ENCODE peak calls at places on chromosomes 11 and 22, in seven cellular contexts. E, I, X, D, P, Z and U are unnamed samples.

GRCh38 chr22:24289138-24289537 is 18.5 kb downstream of the SPECC1L start:
- DNase-seq in E (no peak), I (no peak), X (no peak), D (peak; percentile 21), P (no peak), Z (no peak), U (peak; percentile 46)

GRCh38 chr22:20240900-20241299 is 27.2 kb downstream of the RTN4R start:
- DNase-seq in E (no peak), I (no peak), X (no peak), D (no peak), P (no peak), Z (no peak), U (no peak)

GRCh38 chr11:127656266-127656879 is 655.8 kb upstream of the KIRREL3 start:
- DNase-seq in E (no peak), I (no peak), X (peak; percentile 95), D (no peak), P (peak; percentile 42), Z (no peak), U (peak; percentile 2)

GRCh38 chr22:50672471-50673230 is at the start of gene SHANK3:
- DNase-seq in E (no peak), I (no peak), X (no peak), D (no peak), P (no peak), Z (no peak), U (no peak)

GRCh38 chr11:17740649-17741235 is 6.2 kb downstream of the KCNC1 start:
- DNase-seq in E (no peak), I (no peak), X (no peak), D (no peak), P (no peak), Z (peak; percentile 14), U (no peak)

GRCh38 chr11:113977701-113978100 is 2.8 kb downstream of the HTR3A start:
- DNase-seq in E (no peak), I (no peak), X (no peak), D (no peak), P (no peak), Z (no peak), U (no peak)

GRCh38 chr11:59753650-59754493 is 1.3 kb upstream of the STX3 start:
- DNase-seq in E (peak; percentile 92), I (peak; percentile 89), X (peak; percentile 55), D (peak; percentile 53), P (peak; percentile 77), Z (peak; percentile 90), U (peak; percentile 84)

GRCh38 chr22:23140385-23140784 is 1.4 kb downstream of the RSPH14 start:
- DNase-seq in E (no peak), I (no peak), X (no peak), D (no peak), P (no peak), Z (no peak), U (no peak)

GRCh38 chr11:68848429-68848828 is 6.7 kb upstream of the CPT1A start:
- DNase-seq in E (no peak), I (no peak), X (no peak), D (no peak), P (no peak), Z (no peak), U (no peak)

GRCh38 chr11:82960779-82961143 is 59.2 kb downstream of the DDIAS start:
- DNase-seq in E (no peak), I (no peak), X (peak; percentile 6), D (no peak), P (no peak), Z (no peak), U (no peak)

GRCh38 chr11:63687845-63688244 is 6.5 kb downstream of the RTN3 start:
- DNase-seq in E (peak; percentile 64), I (peak; percentile 52), X (no peak), D (peak; percentile 65), P (no peak), Z (no peak), U (no peak)

GRCh38 chr22:45322873-45323525 is 13.3 kb downstream of the FAM118A start:
- DNase-seq in E (no peak), I (no peak), X (no peak), D (no peak), P (no peak), Z (no peak), U (no peak)

GRCh38 chr11:91790873-91791468 is 433.6 kb upstream of the FAT3 start:
- DNase-seq in E (no peak), I (no peak), X (no peak), D (no peak), P (no peak), Z (no peak), U (no peak)

GRCh38 chr22:26529345-26529744 is 17.1 kb upstream of the TFIP11 start:
- DNase-seq in E (no peak), I (no peak), X (no peak), D (peak; percentile 79), P (no peak), Z (no peak), U (no peak)

GRCh38 chr11:74971424-74971823 is 17.3 kb upstream of the NEU3 start:
- DNase-seq in E (no peak), I (no peak), X (no peak), D (no peak), P (no peak), Z (no peak), U (no peak)

GRCh38 chr11:117431436-117431835 is 103.8 kb downstream of the CEP164 start:
- DNase-seq in E (no peak), I (no peak), X (no peak), D (no peak), P (no peak), Z (no peak), U (no peak)